ENCODE peak calls at places on chromosomes 3 and 15, in eight cellular contexts. One of them, this sample, is unnamed.

GRCh38 chr15:84747423-84748273 is 744 bp upstream of the ZNF592 start:
- DNase-seq in HAP-1: peak
- DNase-seq in glutamatergic neuron: peak
- DNase-seq in GM19239: peak
- DNase-seq in NCI-H526 treated with DMSO at 0.1 percent for 48 hours: peak
- DNase-seq in effector memory CD8-positive, alpha-beta T cell: peak
- DNase-seq in NB4: peak
- DNase-seq in PC-3: peak
- DNase-seq in this sample: peak

GRCh38 chr15:92614791-92615785 is 40.5 kb downstream of the FAM174B start:
- DNase-seq in HAP-1: no peak
- DNase-seq in glutamatergic neuron: no peak
- DNase-seq in GM19239: no peak
- DNase-seq in NCI-H526 treated with DMSO at 0.1 percent for 48 hours: no peak
- DNase-seq in effector memory CD8-positive, alpha-beta T cell: no peak
- DNase-seq in NB4: no peak
- DNase-seq in PC-3: no peak
- DNase-seq in this sample: no peak

GRCh38 chr15:99110581-99111320 is 5.9 kb downstream of the SYNM start:
- DNase-seq in HAP-1: no peak
- DNase-seq in glutamatergic neuron: no peak
- DNase-seq in GM19239: no peak
- DNase-seq in NCI-H526 treated with DMSO at 0.1 percent for 48 hours: no peak
- DNase-seq in effector memory CD8-positive, alpha-beta T cell: no peak
- DNase-seq in NB4: no peak
- DNase-seq in PC-3: no peak
- DNase-seq in this sample: no peak

GRCh38 chr15:74200394-74200793 is 2.2 kb downstream of the STRA6 start:
- DNase-seq in HAP-1: no peak
- DNase-seq in glutamatergic neuron: no peak
- DNase-seq in GM19239: no peak
- DNase-seq in NCI-H526 treated with DMSO at 0.1 percent for 48 hours: no peak
- DNase-seq in effector memory CD8-positive, alpha-beta T cell: no peak
- DNase-seq in NB4: peak
- DNase-seq in PC-3: peak
- DNase-seq in this sample: no peak

GRCh38 chr15:85044251-85044853 is 62.7 kb downstream of the PDE8A start:
- DNase-seq in HAP-1: peak
- DNase-seq in glutamatergic neuron: no peak
- DNase-seq in GM19239: no peak
- DNase-seq in NCI-H526 treated with DMSO at 0.1 percent for 48 hours: peak
- DNase-seq in effector memory CD8-positive, alpha-beta T cell: peak
- DNase-seq in NB4: peak
- DNase-seq in PC-3: peak
- DNase-seq in this sample: peak

GRCh38 chr15:39448409-39448808 is 132.5 kb upstream of the THBS1 start:
- DNase-seq in HAP-1: no peak
- DNase-seq in glutamatergic neuron: no peak
- DNase-seq in GM19239: no peak
- DNase-seq in NCI-H526 treated with DMSO at 0.1 percent for 48 hours: peak
- DNase-seq in effector memory CD8-positive, alpha-beta T cell: no peak
- DNase-seq in NB4: no peak
- DNase-seq in PC-3: no peak
- DNase-seq in this sample: no peak

GRCh38 chr15:79169531-79170123 is 79.0 kb upstream of the RASGRF1 start:
- DNase-seq in HAP-1: no peak
- DNase-seq in glutamatergic neuron: no peak
- DNase-seq in GM19239: no peak
- DNase-seq in NCI-H526 treated with DMSO at 0.1 percent for 48 hours: no peak
- DNase-seq in effector memory CD8-positive, alpha-beta T cell: no peak
- DNase-seq in NB4: no peak
- DNase-seq in PC-3: no peak
- DNase-seq in this sample: no peak

GRCh38 chr3:52005571-52005986 is 9.9 kb upstream of the RPL29 start:
- DNase-seq in HAP-1: no peak
- DNase-seq in glutamatergic neuron: no peak
- DNase-seq in GM19239: no peak
- DNase-seq in NCI-H526 treated with DMSO at 0.1 percent for 48 hours: no peak
- DNase-seq in effector memory CD8-positive, alpha-beta T cell: no peak
- DNase-seq in NB4: no peak
- DNase-seq in PC-3: no peak
- DNase-seq in this sample: peak

GRCh38 chr15:41978534-41978933 is 6.2 kb upstream of the EHD4 start:
- DNase-seq in HAP-1: no peak
- DNase-seq in glutamatergic neuron: no peak
- DNase-seq in GM19239: no peak
- DNase-seq in NCI-H526 treated with DMSO at 0.1 percent for 48 hours: no peak
- DNase-seq in effector memory CD8-positive, alpha-beta T cell: no peak
- DNase-seq in NB4: no peak
- DNase-seq in PC-3: no peak
- DNase-seq in this sample: no peak

GRCh38 chr3:15731024-15731423 is 66.8 kb downstream of the ANKRD28 start:
- DNase-seq in HAP-1: no peak
- DNase-seq in glutamatergic neuron: no peak
- DNase-seq in GM19239: no peak
- DNase-seq in NCI-H526 treated with DMSO at 0.1 percent for 48 hours: no peak
- DNase-seq in effector memory CD8-positive, alpha-beta T cell: no peak
- DNase-seq in NB4: no peak
- DNase-seq in PC-3: no peak
- DNase-seq in this sample: no peak

GRCh38 chr3:182046365-182046764 is 334.6 kb downstream of the SOX2 start:
- DNase-seq in HAP-1: no peak
- DNase-seq in glutamatergic neuron: no peak
- DNase-seq in GM19239: no peak
- DNase-seq in NCI-H526 treated with DMSO at 0.1 percent for 48 hours: no peak
- DNase-seq in effector memory CD8-positive, alpha-beta T cell: no peak
- DNase-seq in NB4: no peak
- DNase-seq in PC-3: no peak
- DNase-seq in this sample: peak

GRCh38 chr3:11721114-11721440 is 77.4 kb upstream of the VGLL4 start:
- DNase-seq in HAP-1: no peak
- DNase-seq in glutamatergic neuron: no peak
- DNase-seq in GM19239: no peak
- DNase-seq in NCI-H526 treated with DMSO at 0.1 percent for 48 hours: peak
- DNase-seq in effector memory CD8-positive, alpha-beta T cell: no peak
- DNase-seq in NB4: no peak
- DNase-seq in PC-3: no peak
- DNase-seq in this sample: no peak

GRCh38 chr15:69595009-69595825 is 142.6 kb downstream of the RPLP1 start:
- DNase-seq in HAP-1: no peak
- DNase-seq in glutamatergic neuron: no peak
- DNase-seq in GM19239: no peak
- DNase-seq in NCI-H526 treated with DMSO at 0.1 percent for 48 hours: no peak
- DNase-seq in effector memory CD8-positive, alpha-beta T cell: no peak
- DNase-seq in NB4: peak
- DNase-seq in PC-3: no peak
- DNase-seq in this sample: peak

GRCh38 chr3:146465713-146466465 is 3.5 kb downstream of the PLSCR2 start:
- DNase-seq in HAP-1: no peak
- DNase-seq in glutamatergic neuron: no peak
- DNase-seq in GM19239: no peak
- DNase-seq in NCI-H526 treated with DMSO at 0.1 percent for 48 hours: no peak
- DNase-seq in effector memory CD8-positive, alpha-beta T cell: no peak
- DNase-seq in NB4: no peak
- DNase-seq in PC-3: peak
- DNase-seq in this sample: no peak

GRCh38 chr3:5071061-5071460 is 51.0 kb upstream of the ARL8B start:
- DNase-seq in HAP-1: no peak
- DNase-seq in glutamatergic neuron: no peak
- DNase-seq in GM19239: no peak
- DNase-seq in NCI-H526 treated with DMSO at 0.1 percent for 48 hours: no peak
- DNase-seq in effector memory CD8-positive, alpha-beta T cell: no peak
- DNase-seq in NB4: peak
- DNase-seq in PC-3: no peak
- DNase-seq in this sample: no peak

GRCh38 chr3:141082064-141082463 is 30.9 kb downstream of the SPSB4 start:
- DNase-seq in HAP-1: no peak
- DNase-seq in glutamatergic neuron: no peak
- DNase-seq in GM19239: no peak
- DNase-seq in NCI-H526 treated with DMSO at 0.1 percent for 48 hours: no peak
- DNase-seq in effector memory CD8-positive, alpha-beta T cell: no peak
- DNase-seq in NB4: no peak
- DNase-seq in PC-3: no peak
- DNase-seq in this sample: no peak

GRCh38 chr15:78034495-78035191 is 42.9 kb downstream of the TBC1D2B start:
- DNase-seq in HAP-1: no peak
- DNase-seq in glutamatergic neuron: no peak
- DNase-seq in GM19239: no peak
- DNase-seq in NCI-H526 treated with DMSO at 0.1 percent for 48 hours: no peak
- DNase-seq in effector memory CD8-positive, alpha-beta T cell: peak
- DNase-seq in NB4: peak
- DNase-seq in PC-3: no peak
- DNase-seq in this sample: peak

GRCh38 chr3:58999779-59000170 is 50.0 kb downstream of the CFAP20DC start:
- DNase-seq in HAP-1: no peak
- DNase-seq in glutamatergic neuron: no peak
- DNase-seq in GM19239: no peak
- DNase-seq in NCI-H526 treated with DMSO at 0.1 percent for 48 hours: no peak
- DNase-seq in effector memory CD8-positive, alpha-beta T cell: no peak
- DNase-seq in NB4: no peak
- DNase-seq in PC-3: no peak
- DNase-seq in this sample: no peak

This sample was measured in testis.